ENCODE peak calls at places on chromosomes 12 and 14, in four cellular contexts. R is NCI-H2081 treated with DMSO at 0.1 percent for 48 hours, M is NCI-H774, B is small intestine. F is an unnamed sample.

GRCh38 chr14:65210118-65210826 is 108.0 kb upstream of the MAX start:
- DNase-seq in R (no peak), B (no peak), M (no peak), F (no peak)

GRCh38 chr14:34018564-34019244 is 67.8 kb upstream of the EGLN3 start:
- DNase-seq in R (no peak), M (no peak), B (peak), F (no peak)

GRCh38 chr12:106115450-106115849 is 23.3 kb downstream of the NUAK1 start:
- DNase-seq in R (no peak), M (no peak), B (no peak), F (no peak)

GRCh38 chr12:93853698-93854478 is 176.7 kb downstream of the CRADD start:
- DNase-seq in B (no peak), R (no peak), M (no peak), F (no peak)

GRCh38 chr12:91574391-91574790 is 391.8 kb upstream of the DCN start:
- DNase-seq in M (no peak), B (peak), R (no peak), F (no peak)

GRCh38 chr12:92378682-92379479 is 233.2 kb upstream of the BTG1 start:
- DNase-seq in M (no peak), R (no peak), B (no peak), F (no peak)

GRCh38 chr12:54363047-54363446 is 1.2 kb downstream of the GPR84 start:
- DNase-seq in B (no peak), M (no peak), R (no peak), F (no peak)

GRCh38 chr12:15720299-15720698 is 68.9 kb downstream of the EPS8 start:
- DNase-seq in B (no peak), R (no peak), M (no peak), F (no peak)

GRCh38 chr12:89212339-89212771 is 139.9 kb downstream of the DUSP6 start:
- DNase-seq in R (no peak), M (no peak), B (no peak), F (no peak)

GRCh38 chr14:32099473-32099872 is 22.4 kb downstream of the ARHGAP5 start:
- DNase-seq in M (no peak), R (no peak), B (no peak), F (no peak)

GRCh38 chr14:67653651-67654280 is 20.7 kb downstream of the VTI1B start:
- DNase-seq in B (no peak), M (no peak), R (no peak), F (no peak)

GRCh38 chr14:41663478-41663845 is 56.8 kb downstream of the LRFN5 start:
- DNase-seq in M (no peak), R (no peak), B (no peak), F (no peak)

GRCh38 chr14:75736845-75737485 is 75.9 kb downstream of the TTLL5 start:
- DNase-seq in B (no peak), M (no peak), R (no peak), F (no peak)